ENCODE peak calls at places on chromosomes 2 and 18, in eight cellular contexts. One of them, this sample, is unnamed.

GRCh38 chr2:173252581-173252980 is 102.1 kb upstream of the CDCA7 start:
- DNase-seq in GM03348: no peak
- DNase-seq in AML-193: no peak
- DNase-seq in astrocyte of the hippocampus: no peak
- DNase-seq in DMS53: no peak
- DNase-seq in stimulated activated CD8-positive, alpha-beta memory T cell treated with anti-CD3 and anti-CD28 coated beads, Interleukin-2, amount 100 ng/mL, for 1 hour: no peak
- DNase-seq in LHCN-M2: no peak
- DNase-seq in CD8-positive, alpha-beta T cell: no peak
- DNase-seq in this sample: no peak

GRCh38 chr2:54634012-54634411 is 89.5 kb upstream of the EML6 start:
- DNase-seq in AML-193: no peak
- DNase-seq in GM03348: no peak
- DNase-seq in CD8-positive, alpha-beta T cell: no peak
- DNase-seq in astrocyte of the hippocampus: no peak
- DNase-seq in stimulated activated CD8-positive, alpha-beta memory T cell treated with anti-CD3 and anti-CD28 coated beads, Interleukin-2, amount 100 ng/mL, for 1 hour: no peak
- DNase-seq in LHCN-M2: peak
- DNase-seq in DMS53: no peak
- DNase-seq in this sample: no peak

GRCh38 chr2:234288974-234289455 is 207.9 kb downstream of the ARL4C start:
- DNase-seq in astrocyte of the hippocampus: peak
- DNase-seq in stimulated activated CD8-positive, alpha-beta memory T cell treated with anti-CD3 and anti-CD28 coated beads, Interleukin-2, amount 100 ng/mL, for 1 hour: peak
- DNase-seq in GM03348: peak
- DNase-seq in DMS53: peak
- DNase-seq in AML-193: peak
- DNase-seq in CD8-positive, alpha-beta T cell: peak
- DNase-seq in LHCN-M2: peak
- DNase-seq in this sample: peak

GRCh38 chr2:64237266-64237665 is 93.0 kb upstream of the PELI1 start:
- DNase-seq in stimulated activated CD8-positive, alpha-beta memory T cell treated with anti-CD3 and anti-CD28 coated beads, Interleukin-2, amount 100 ng/mL, for 1 hour: no peak
- DNase-seq in LHCN-M2: no peak
- DNase-seq in AML-193: no peak
- DNase-seq in astrocyte of the hippocampus: no peak
- DNase-seq in GM03348: no peak
- DNase-seq in DMS53: no peak
- DNase-seq in CD8-positive, alpha-beta T cell: no peak
- DNase-seq in this sample: no peak

GRCh38 chr18:37378616-37379015 is 187.0 kb downstream of the CELF4 start:
- DNase-seq in DMS53: no peak
- DNase-seq in AML-193: no peak
- DNase-seq in LHCN-M2: no peak
- DNase-seq in CD8-positive, alpha-beta T cell: no peak
- DNase-seq in astrocyte of the hippocampus: no peak
- DNase-seq in GM03348: no peak
- DNase-seq in stimulated activated CD8-positive, alpha-beta memory T cell treated with anti-CD3 and anti-CD28 coated beads, Interleukin-2, amount 100 ng/mL, for 1 hour: no peak
- DNase-seq in this sample: no peak

GRCh38 chr2:18584608-18584954 is 4.8 kb downstream of the NT5C1B start:
- DNase-seq in CD8-positive, alpha-beta T cell: no peak
- DNase-seq in stimulated activated CD8-positive, alpha-beta memory T cell treated with anti-CD3 and anti-CD28 coated beads, Interleukin-2, amount 100 ng/mL, for 1 hour: no peak
- DNase-seq in LHCN-M2: no peak
- DNase-seq in DMS53: no peak
- DNase-seq in AML-193: no peak
- DNase-seq in GM03348: no peak
- DNase-seq in astrocyte of the hippocampus: no peak
- DNase-seq in this sample: no peak

GRCh38 chr2:201279079-201279478 is 18.7 kb downstream of the CASP8 start:
- DNase-seq in LHCN-M2: no peak
- DNase-seq in CD8-positive, alpha-beta T cell: no peak
- DNase-seq in GM03348: no peak
- DNase-seq in AML-193: no peak
- DNase-seq in DMS53: no peak
- DNase-seq in astrocyte of the hippocampus: no peak
- DNase-seq in stimulated activated CD8-positive, alpha-beta memory T cell treated with anti-CD3 and anti-CD28 coated beads, Interleukin-2, amount 100 ng/mL, for 1 hour: no peak
- DNase-seq in this sample: no peak

GRCh38 chr2:81901017-81901416 is 1596.5 kb upstream of the LRRTM1 start:
- DNase-seq in AML-193: no peak
- DNase-seq in stimulated activated CD8-positive, alpha-beta memory T cell treated with anti-CD3 and anti-CD28 coated beads, Interleukin-2, amount 100 ng/mL, for 1 hour: no peak
- DNase-seq in GM03348: no peak
- DNase-seq in LHCN-M2: no peak
- DNase-seq in astrocyte of the hippocampus: no peak
- DNase-seq in DMS53: peak
- DNase-seq in CD8-positive, alpha-beta T cell: no peak
- DNase-seq in this sample: no peak

GRCh38 chr18:25349131-25349925 is 2.6 kb downstream of the ZNF521 start:
- DNase-seq in LHCN-M2: peak
- DNase-seq in GM03348: peak
- DNase-seq in astrocyte of the hippocampus: peak
- DNase-seq in DMS53: peak
- DNase-seq in CD8-positive, alpha-beta T cell: no peak
- DNase-seq in AML-193: no peak
- DNase-seq in stimulated activated CD8-positive, alpha-beta memory T cell treated with anti-CD3 and anti-CD28 coated beads, Interleukin-2, amount 100 ng/mL, for 1 hour: no peak
- DNase-seq in this sample: no peak

GRCh38 chr2:189465076-189465475 is 23.8 kb downstream of the WDR75 start:
- DNase-seq in GM03348: no peak
- DNase-seq in astrocyte of the hippocampus: no peak
- DNase-seq in AML-193: no peak
- DNase-seq in DMS53: no peak
- DNase-seq in stimulated activated CD8-positive, alpha-beta memory T cell treated with anti-CD3 and anti-CD28 coated beads, Interleukin-2, amount 100 ng/mL, for 1 hour: no peak
- DNase-seq in CD8-positive, alpha-beta T cell: no peak
- DNase-seq in LHCN-M2: no peak
- DNase-seq in this sample: no peak

GRCh38 chr18:76519156-76519549 is 24.1 kb upstream of the ZNF516 start:
- DNase-seq in stimulated activated CD8-positive, alpha-beta memory T cell treated with anti-CD3 and anti-CD28 coated beads, Interleukin-2, amount 100 ng/mL, for 1 hour: no peak
- DNase-seq in astrocyte of the hippocampus: peak
- DNase-seq in DMS53: no peak
- DNase-seq in LHCN-M2: no peak
- DNase-seq in AML-193: no peak
- DNase-seq in CD8-positive, alpha-beta T cell: no peak
- DNase-seq in GM03348: no peak
- DNase-seq in this sample: no peak

This sample was measured in activated gamma-delta T cell treated with Interleukin-2 at 50 U/mL for 16 hours.